ENCODE peak calls at places on chromosome 10, in six cellular contexts. I, J, O, A, D and H are unnamed samples.

GRCh38 chr10:88986549-88987242 is 3.9 kb upstream of the FAS start:
- DNase-seq in I (no peak), A (no peak), D (peak), J (peak), O (no peak), H (peak)

GRCh38 chr10:132308588-132309451 is 1.1 kb upstream of the STK32C start:
- DNase-seq in A (no peak), J (no peak), I (no peak), D (no peak), O (no peak), H (no peak)

GRCh38 chr10:116728526-116729096 is 13.8 kb downstream of the HSPA12A start:
- DNase-seq in I (no peak), J (no peak), O (no peak), A (no peak), D (no peak), H (no peak)

GRCh38 chr10:124727389-124727960 is 16.7 kb downstream of the FAM53B start:
- DNase-seq in I (no peak), D (no peak), J (no peak), A (no peak), O (no peak), H (peak)

GRCh38 chr10:79056361-79056735 is 12.4 kb upstream of the ZMIZ1 start:
- DNase-seq in J (no peak), I (no peak), O (no peak), D (no peak), A (no peak), H (no peak)

GRCh38 chr10:103111031-103111917 is 81.8 kb downstream of the NT5C2 start:
- DNase-seq in D (peak), J (no peak), I (no peak), O (peak), A (no peak), H (no peak)

GRCh38 chr10:30059209-30060107 is at the start of gene JCAD:
- DNase-seq in O (no peak), D (no peak), I (no peak), A (peak), J (peak), H (peak)

GRCh38 chr10:82691211-82691610 is 816.2 kb downstream of the NRG3 start:
- DNase-seq in D (no peak), O (no peak), J (no peak), A (no peak), I (no peak), H (no peak)

GRCh38 chr10:118983263-118983662 is 46.3 kb upstream of the NANOS1 start:
- DNase-seq in I (no peak), D (peak), O (peak), A (no peak), J (no peak), H (no peak)

GRCh38 chr10:72764151-72764550 is 72.2 kb downstream of the MCU start:
- DNase-seq in D (peak), A (no peak), I (no peak), O (no peak), J (no peak), H (no peak)

GRCh38 chr10:131560166-131560565 is 248.6 kb upstream of the TCERG1L start:
- DNase-seq in A (no peak), D (no peak), J (no peak), O (no peak), I (no peak), H (no peak)

GRCh38 chr10:124293641-124294449 is 124.9 kb downstream of the OAT start:
- DNase-seq in A (no peak), I (no peak), O (no peak), J (peak), D (no peak), H (no peak)

GRCh38 chr10:14904316-14904732 is 25.7 kb downstream of the SUV39H2 start:
- DNase-seq in D (peak), J (peak), A (peak), O (no peak), I (peak), H (peak)

GRCh38 chr10:118523775-118524174 is 71.7 kb downstream of the PRLHR start:
- DNase-seq in I (no peak), O (no peak), A (no peak), J (no peak), D (no peak), H (no peak)

GRCh38 chr10:79293841-79294705 is 53.2 kb upstream of the PPIF start:
- DNase-seq in I (no peak), J (no peak), A (no peak), O (no peak), D (no peak), H (no peak)

GRCh38 chr10:75187961-75188426 is 22.6 kb upstream of the VDAC2 start:
- DNase-seq in D (peak), O (peak), J (peak), A (peak), I (peak), H (peak)

DNA sequence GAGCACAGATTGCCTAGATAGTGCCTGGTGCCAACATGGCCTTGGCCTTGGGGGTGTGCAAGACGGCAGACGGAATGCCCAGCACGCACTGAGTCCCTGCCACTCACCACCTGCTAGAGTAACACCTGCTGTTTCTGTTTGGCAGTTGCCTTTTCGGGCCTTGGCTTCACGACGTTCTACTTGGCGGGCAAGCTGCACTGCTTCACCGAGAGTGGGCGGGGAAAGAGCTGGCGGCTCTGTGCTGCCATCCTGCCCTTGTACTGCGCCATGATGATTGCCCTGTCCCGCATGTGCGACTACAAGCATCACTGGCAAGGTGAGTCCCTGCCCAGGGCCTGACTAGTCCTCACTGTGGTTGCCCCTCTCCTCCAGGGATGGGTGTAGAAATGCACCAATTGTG is 118.0 kb downstream of the PLPP4 start:
- DNase-seq in D (no peak), J (no peak), I (no peak), O (no peak), A (no peak), H (no peak)
- TF ChIP-seq JUND in D (no peak), J (no peak), I (no peak), O (no peak), A (no peak), H (no peak)

DNA sequence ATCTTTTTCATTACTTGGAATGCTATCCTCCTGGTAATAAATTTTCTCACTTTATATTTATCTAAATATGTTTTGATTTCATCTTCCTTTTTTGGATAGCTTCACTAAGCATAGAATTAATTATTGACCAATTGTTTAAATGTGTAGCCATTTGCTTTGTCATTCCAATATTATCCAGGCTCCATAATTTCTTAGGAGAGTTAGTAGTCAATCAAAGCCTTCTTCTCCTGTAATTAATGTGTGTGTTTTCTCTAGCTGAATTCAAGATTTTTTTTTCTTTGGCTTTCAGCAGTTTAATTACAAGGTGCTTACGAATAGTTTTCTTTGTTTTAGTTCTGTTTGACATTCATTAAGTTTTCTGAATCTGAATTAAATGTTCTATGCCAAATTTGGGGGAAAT is 545.9 kb upstream of the CELF2 start:
- DNase-seq in A (no peak), D (no peak), O (no peak), J (no peak), I (no peak), H (no peak)
- TF ChIP-seq JUND in A (no peak), D (no peak), O (no peak), J (no peak), I (no peak), H (no peak)

GRCh38 chr10:4809156-4809555 is 16.9 kb upstream of the AKR1E2 start:
- DNase-seq in J (no peak), D (peak), A (no peak), O (no peak), I (no peak), H (no peak)

GRCh38 chr10:4804505-4804904 is 21.5 kb upstream of the AKR1E2 start:
- DNase-seq in O (no peak), A (no peak), D (no peak), I (no peak), J (no peak), H (no peak)

GRCh38 chr10:4806534-4806933 is 19.5 kb upstream of the AKR1E2 start:
- DNase-seq in I (no peak), A (no peak), D (no peak), J (no peak), O (no peak), H (no peak)

GRCh38 chr10:4810093-4810492 is 15.9 kb upstream of the AKR1E2 start:
- DNase-seq in D (no peak), I (no peak), J (no peak), O (no peak), A (no peak), H (no peak)

DNA sequence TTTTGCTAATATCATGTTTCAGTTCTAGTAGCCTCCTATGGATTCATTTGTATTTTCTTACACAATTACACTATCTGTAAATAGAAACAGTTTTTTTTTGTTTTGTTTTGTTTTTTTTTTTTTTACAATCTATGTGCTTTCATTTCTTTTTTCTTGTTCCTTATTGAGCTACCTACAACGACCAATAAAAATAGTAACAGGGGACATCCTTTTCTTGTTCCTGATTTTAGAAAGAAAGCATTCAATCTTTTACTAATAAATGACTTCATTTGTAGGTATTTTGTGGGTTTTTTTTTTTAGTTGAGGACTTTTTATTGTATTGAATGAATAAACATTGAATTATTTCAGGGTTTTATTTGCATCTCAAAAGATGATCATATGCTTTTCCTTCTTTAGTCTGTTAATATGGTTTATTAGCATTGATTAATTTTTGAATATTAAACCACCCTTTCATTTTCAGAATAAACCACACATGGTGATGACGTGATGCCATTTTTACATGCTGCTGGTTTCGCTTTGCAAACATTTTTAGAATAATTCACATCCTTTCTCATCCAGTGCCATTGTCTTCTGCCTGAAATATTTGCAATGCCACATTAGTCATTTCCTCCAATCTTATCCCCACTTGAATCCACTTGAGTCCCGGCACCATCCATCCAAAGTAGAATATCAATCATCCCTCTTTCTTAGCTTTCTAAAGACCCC is 18.1 kb upstream of the AKR1E2 start:
- DNase-seq in D (peak), A (no peak), I (no peak), J (no peak), O (no peak), H (no peak)
- TF ChIP-seq JUND in D (no peak), A (no peak), I (no peak), J (peak), O (no peak), H (no peak)

GRCh38 chr10:97333351-97333600 is 1.3 kb downstream of the FRAT2 start:
- DNase-seq in J (peak), A (peak), D (no peak), O (no peak), I (no peak), H (no peak)
- TF ChIP-seq JUND in J (no peak), A (no peak), D (no peak), O (no peak), I (no peak), H (no peak)